ENCODE peak calls at places on chromosomes 3 and 15, in five cellular contexts. L is LNCaP clone FGC, U is BJ, A is hepatocyte, P is pancreas. I is an unnamed sample.

GRCh38 chr15:90086868-90087268 is 15.4 kb downstream of the IDH2 start:
- DNase-seq in L (no peak), U (no peak), A (no peak), P (no peak), I (peak; percentile 67)

GRCh38 chr3:187689984-187690383 is 12.4 kb downstream of the RTP2 start:
- DNase-seq in L (no peak), U (no peak), A (no peak), P (no peak), I (peak; percentile 62)

GRCh38 chr15:41620536-41621199 is 39.5 kb upstream of the MGA start:
- DNase-seq in L (no peak), U (no peak), A (no peak), P (no peak), I (no peak)

GRCh38 chr15:51801391-51801835 is 28.0 kb upstream of the TMOD3 start:
- DNase-seq in L (no peak), U (no peak), A (peak; percentile 27), P (no peak), I (peak; percentile 65)

GRCh38 chr3:13518516-13519351 is 30.2 kb upstream of the FBLN2 start:
- DNase-seq in L (no peak), U (no peak), A (no peak), P (no peak), I (no peak)

GRCh38 chr3:14344351-14344750 is 58.1 kb upstream of the SLC6A6 start:
- DNase-seq in L (no peak), U (no peak), A (no peak), P (no peak), I (no peak)

GRCh38 chr3:107979538-107979937 is 111.3 kb downstream of the CD47 start:
- DNase-seq in L (no peak), U (no peak), A (no peak), P (no peak), I (no peak)

GRCh38 chr3:33694944-33695343 is 23.1 kb downstream of the CLASP2 start:
- DNase-seq in L (no peak), U (no peak), A (no peak), P (no peak), I (no peak)

GRCh38 chr3:158725348-158725966 is 6.8 kb downstream of the RARRES1 start:
- DNase-seq in L (no peak), U (peak; percentile 97), A (peak; percentile 60), P (no peak), I (peak; percentile 98)

GRCh38 chr3:46607603-46608028 is 4.7 kb upstream of the FAM240A start:
- DNase-seq in L (no peak), U (no peak), A (no peak), P (no peak), I (peak; percentile 16)

GRCh38 chr3:120182613-120183524 is 88.6 kb upstream of the GSK3B start:
- DNase-seq in L (no peak), U (no peak), A (no peak), P (no peak), I (peak; percentile 75)

GRCh38 chr3:122231781-122232180 is 48.3 kb downstream of the CASR start:
- DNase-seq in L (no peak), U (no peak), A (no peak), P (no peak), I (no peak)

GRCh38 chr3:15032650-15033049 is 32.5 kb downstream of the MRPS25 start:
- DNase-seq in L (no peak), U (no peak), A (no peak), P (no peak), I (no peak)

GRCh38 chr3:170536712-170537111 is 49.2 kb downstream of the SLC7A14 start:
- DNase-seq in L (no peak), U (no peak), A (no peak), P (no peak), I (no peak)

GRCh38 chr3:126356373-126357298 is 572 bp downstream of the KLF15 start:
- DNase-seq in L (no peak), U (no peak), A (peak; percentile 44), P (peak; percentile 50), I (peak; percentile 23)

GRCh38 chr3:28239108-28239507 is 2.3 kb upstream of the CMC1 start:
- DNase-seq in L (no peak), U (no peak), A (no peak), P (no peak), I (no peak)

GRCh38 chr3:65796676-65797075 is 242.0 kb downstream of the MAGI1 start:
- DNase-seq in L (no peak), U (no peak), A (no peak), P (no peak), I (no peak)

DNA sequence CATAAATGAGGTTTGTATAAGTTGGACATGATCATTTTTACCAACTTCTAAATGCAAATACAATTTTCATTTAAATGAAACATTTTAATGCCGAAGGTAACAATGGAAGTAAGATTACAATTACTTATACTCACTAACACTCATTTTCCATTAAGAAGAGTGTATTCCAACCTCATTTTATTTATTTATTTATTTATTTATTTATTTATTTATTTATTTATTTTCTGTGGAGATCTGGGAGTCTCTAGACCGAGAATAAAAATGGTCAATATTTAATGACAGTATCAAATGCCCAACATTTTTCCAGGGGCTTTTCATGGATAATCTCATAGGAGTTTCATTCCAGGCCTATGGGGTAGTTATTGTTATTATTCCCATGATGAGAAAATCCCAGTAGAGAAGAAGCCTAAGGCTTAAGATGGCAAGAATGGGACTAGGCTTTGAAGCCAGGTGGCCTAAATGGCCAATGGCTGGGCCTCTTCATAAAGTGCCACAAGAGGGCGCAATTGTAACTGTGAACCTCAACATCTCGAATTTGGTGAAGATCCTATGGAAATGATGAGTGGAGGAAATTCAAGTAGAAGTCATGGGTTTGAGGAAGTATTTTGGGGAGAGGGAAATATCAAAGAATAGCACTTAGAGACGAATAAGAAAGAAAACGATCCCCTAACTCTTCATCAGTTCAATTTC is 21.3 kb downstream of the VGLL3 start:
- DNase-seq in L (no peak), U (no peak), A (no peak), P (no peak), I (peak; percentile 74)
- TF ChIP-seq CTCF in L (peak; percentile 54), U (peak; percentile 60), A (peak; percentile 27), P (peak; percentile 36), I (peak; percentile 76)

GRCh38 chr15:82709081-82709420 is 624 bp downstream of the AP3B2 start:
- DNase-seq in L (no peak), U (no peak), A (no peak), P (peak; percentile 33), I (peak; percentile 3)
- H3K4me3 ChIP-seq in L (peak overlapping the region; percentile 60), U (peak overlapping the region; percentile 57), A (peak overlapping the region; percentile 100), P (peak overlapping the region; percentile 61), I (peak overlapping the region; percentile 68)

DNA sequence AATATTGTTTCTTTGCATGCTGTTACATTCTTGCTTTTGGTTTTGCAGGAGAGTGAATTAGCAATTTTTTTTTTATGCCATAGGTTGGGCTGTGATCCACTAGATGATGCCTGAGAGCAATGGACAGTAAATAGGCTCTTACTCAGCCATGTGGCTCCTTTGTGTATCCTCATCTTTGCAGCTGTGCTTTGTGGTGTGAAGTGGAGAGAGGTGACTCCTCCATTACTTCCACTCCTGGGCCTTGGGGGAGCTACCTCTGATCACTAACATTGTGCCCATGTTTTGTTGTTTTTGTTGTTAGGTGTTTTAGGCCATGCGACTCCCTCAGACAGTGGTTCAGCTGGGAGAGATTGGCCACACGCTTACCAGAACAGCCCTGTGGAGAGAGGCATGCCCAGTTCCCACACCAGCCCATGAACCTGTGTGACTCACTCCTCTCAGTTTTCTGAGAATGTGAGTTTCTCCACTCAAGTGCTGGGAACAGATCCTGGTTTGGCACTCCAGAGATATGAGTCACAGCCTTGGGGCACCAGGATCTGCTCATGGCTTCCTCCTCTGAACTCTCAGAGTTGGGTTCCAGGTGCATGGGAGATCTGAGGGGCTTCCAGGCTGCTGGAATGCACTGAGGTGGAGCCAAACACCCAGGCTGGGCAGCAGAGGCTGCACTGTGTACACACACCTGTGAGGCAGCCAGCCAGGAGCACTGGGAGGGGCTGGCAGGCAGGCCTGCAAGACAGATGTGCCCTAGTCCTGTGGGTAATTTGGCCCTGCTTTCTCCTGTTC is 785.3 kb downstream of the ROBO2 start:
- DNase-seq in L (no peak), U (peak; percentile 88), A (peak; percentile 60), P (peak; percentile 16), I (peak; percentile 88)
- TF ChIP-seq CTCF in L (no peak), U (no peak), A (no peak), P (no peak), I (no peak)

GRCh38 chr15:31474059-31474868 is 147.6 kb downstream of the KLF13 start:
- DNase-seq in L (no peak), U (no peak), A (no peak), P (no peak), I (no peak)
- H3K4me3 ChIP-seq in L (no peak overlapping the region), U (no peak overlapping the region), A (no peak overlapping the region), P (no peak overlapping the region), I (no peak overlapping the region)

DNA sequence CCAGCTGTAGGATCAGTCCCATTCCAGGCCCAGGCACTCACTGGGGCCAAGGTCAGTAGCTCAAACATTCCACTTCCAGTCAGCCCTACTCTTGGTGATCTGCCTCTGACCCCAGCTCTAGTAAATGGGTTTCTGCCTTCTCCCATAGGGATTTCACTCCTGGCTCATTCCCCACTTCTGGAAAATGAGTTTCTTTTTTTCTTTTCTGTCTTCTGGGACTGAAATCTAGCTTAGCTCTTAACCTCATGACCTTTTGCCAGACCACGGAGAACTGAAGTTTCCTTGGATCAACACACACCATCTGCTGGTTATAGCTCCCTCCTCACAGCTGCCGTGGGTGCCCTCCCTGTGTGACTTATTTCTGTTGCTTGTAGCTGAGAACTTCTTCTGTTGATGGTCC is 21.3 kb downstream of the MME start:
- DNase-seq in L (no peak), U (no peak), A (no peak), P (no peak), I (peak; percentile 55)
- TF ChIP-seq CTCF in L (no peak), U (peak; percentile 10), A (no peak), P (no peak), I (peak; percentile 15)

DNA sequence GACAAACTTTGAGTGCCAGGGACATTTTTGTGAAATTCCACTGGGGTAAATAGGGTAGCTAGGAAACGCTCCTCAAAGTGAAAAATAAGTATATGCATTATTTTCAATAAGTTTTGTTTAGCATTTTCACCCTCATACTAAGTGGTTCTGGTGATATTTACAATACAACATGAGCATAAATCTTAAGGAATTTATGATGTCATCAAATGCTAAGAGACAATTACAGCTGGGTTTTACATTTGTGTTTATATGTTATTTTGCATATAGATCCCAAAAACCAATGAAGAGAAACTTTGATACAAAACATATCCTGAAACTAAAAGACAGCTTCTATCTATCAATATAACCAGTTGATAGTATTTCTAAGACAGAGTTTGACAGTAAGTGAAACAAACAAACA is 323.1 kb downstream of the ZBTB20 start:
- DNase-seq in L (no peak), U (no peak), A (no peak), P (no peak), I (no peak)
- H3K4me3 ChIP-seq in L (no peak overlapping the region), U (no peak overlapping the region), A (no peak overlapping the region), P (no peak overlapping the region), I (no peak overlapping the region)